ENCODE peak calls at places on chromosomes 7 and 10, in seven cellular contexts. W, L, C, H, A, U and Y are unnamed samples.

GRCh38 chr7:28107960-28108359 is 72.6 kb downstream of the JAZF1 start:
- DNase-seq in W (no peak), L (no peak), C (no peak), H (no peak), A (no peak), U (no peak), Y (no peak)

GRCh38 chr7:6338551-6339274 is 66.3 kb upstream of the CYTH3 start:
- DNase-seq in W (no peak), L (no peak), C (no peak), H (no peak), A (peak; percentile 31), U (no peak), Y (no peak)

GRCh38 chr10:129964611-129965417 is 740 bp upstream of the EBF3 start:
- DNase-seq in W (no peak), L (no peak), C (no peak), H (no peak), A (no peak), U (no peak), Y (peak; percentile 83)

GRCh38 chr10:96017227-96017687 is 26.1 kb upstream of the CCNJ start:
- DNase-seq in W (no peak), L (peak; percentile 36), C (peak; percentile 45), H (no peak), A (no peak), U (peak; percentile 66), Y (no peak)

GRCh38 chr10:101134299-101135127 is 3.4 kb downstream of the TLX1 start:
- DNase-seq in W (no peak), L (no peak), C (no peak), H (no peak), A (no peak), U (no peak), Y (no peak)

GRCh38 chr7:146961617-146962016 is 845.0 kb downstream of the CNTNAP2 start:
- DNase-seq in W (no peak), L (no peak), C (no peak), H (no peak), A (no peak), U (peak; percentile 64), Y (no peak)

GRCh38 chr7:91351374-91351773 is 87.1 kb downstream of the FZD1 start:
- DNase-seq in W (no peak), L (no peak), C (no peak), H (no peak), A (no peak), U (peak; percentile 58), Y (no peak)

GRCh38 chr7:148962823-148963582 is 65.3 kb downstream of the PDIA4 start:
- DNase-seq in W (peak; percentile 51), L (peak; percentile 17), C (peak; percentile 71), H (no peak), A (peak; percentile 62), U (peak; percentile 73), Y (no peak)

GRCh38 chr7:98112077-98112476 is 5.4 kb downstream of the LMTK2 start:
- DNase-seq in W (no peak), L (no peak), C (no peak), H (no peak), A (no peak), U (no peak), Y (no peak)

GRCh38 chr10:86342111-86342863 is 24.3 kb downstream of the GRID1 start:
- DNase-seq in W (no peak), L (no peak), C (no peak), H (no peak), A (no peak), U (no peak), Y (no peak)

GRCh38 chr10:24428410-24428782 is 219.5 kb downstream of the KIAA1217 start:
- DNase-seq in W (no peak), L (no peak), C (no peak), H (no peak), A (no peak), U (peak; percentile 66), Y (no peak)

GRCh38 chr7:1085910-1086421 is 1.9 kb upstream of the GPER1 start:
- DNase-seq in W (no peak), L (no peak), C (no peak), H (no peak), A (no peak), U (no peak), Y (no peak)

GRCh38 chr10:74837750-74838149 is 11.3 kb downstream of the KAT6B start:
- DNase-seq in W (no peak), L (no peak), C (no peak), H (no peak), A (no peak), U (no peak), Y (no peak)

GRCh38 chr10:125230251-125230650 is 69.9 kb upstream of the CTBP2 start:
- DNase-seq in W (no peak), L (no peak), C (no peak), H (no peak), A (no peak), U (no peak), Y (no peak)

GRCh38 chr7:131363719-131364118 is 36.0 kb downstream of the MKLN1 start:
- DNase-seq in W (no peak), L (no peak), C (no peak), H (no peak), A (no peak), U (no peak), Y (no peak)

GRCh38 chr7:134891262-134892001 is 94.9 kb upstream of the AGBL3 start:
- DNase-seq in W (no peak), L (peak; percentile 37), C (peak; percentile 18), H (no peak), A (peak; percentile 80), U (peak; percentile 100), Y (peak; percentile 86)

GRCh38 chr10:113576853-113577252 is 24.0 kb downstream of the HABP2 start:
- DNase-seq in W (no peak), L (no peak), C (no peak), H (no peak), A (no peak), U (peak; percentile 17), Y (no peak)

GRCh38 chr7:92880212-92881090 is 44.1 kb upstream of the CDK6 start:
- DNase-seq in W (no peak), L (no peak), C (no peak), H (no peak), A (no peak), U (peak; percentile 37), Y (no peak)

GRCh38 chr10:129605266-129605985 is 138.4 kb downstream of the MGMT start:
- DNase-seq in W (no peak), L (no peak), C (no peak), H (no peak), A (no peak), U (no peak), Y (no peak)

GRCh38 chr7:64872351-64872750 is 30.7 kb upstream of the ZNF273 start:
- DNase-seq in W (no peak), L (no peak), C (no peak), H (no peak), A (no peak), U (no peak), Y (peak; percentile 82)

GRCh38 chr10:132136097-132136521 is 50.6 kb upstream of the DPYSL4 start:
- DNase-seq in W (no peak), L (no peak), C (no peak), H (no peak), A (peak; percentile 12), U (no peak), Y (no peak)

GRCh38 chr10:102596506-102596971 is 47.7 kb upstream of the TRIM8 start:
- DNase-seq in W (no peak), L (no peak), C (peak; percentile 68), H (no peak), A (peak; percentile 32), U (peak; percentile 64), Y (no peak)

GRCh38 chr7:142620375-142620774 is 128.9 kb upstream of the PRSS1 start:
- DNase-seq in W (no peak), L (no peak), C (no peak), H (no peak), A (no peak), U (no peak), Y (no peak)

GRCh38 chr7:120998996-120999565 is 10.6 kb downstream of the CPED1 start:
- DNase-seq in W (no peak), L (no peak), C (no peak), H (no peak), A (no peak), U (no peak), Y (no peak)

GRCh38 chr10:14751576-14752330 is 22.9 kb downstream of the FAM107B start:
- DNase-seq in W (no peak), L (no peak), C (no peak), H (no peak), A (peak; percentile 64), U (peak; percentile 54), Y (no peak)

GRCh38 chr7:27606270-27607209 is 56.1 kb downstream of the HIBADH start:
- DNase-seq in W (no peak), L (no peak), C (no peak), H (no peak), A (no peak), U (peak; percentile 66), Y (no peak)

GRCh38 chr7:3649250-3649649 is 348.2 kb downstream of the SDK1 start:
- DNase-seq in W (no peak), L (no peak), C (no peak), H (no peak), A (no peak), U (no peak), Y (no peak)
- TF ChIP-seq CTCF in W (no peak), L (no peak), C (no peak), H (no peak), A (no peak), U (no peak), Y (peak; percentile 47)

GRCh38 chr10:38025283-38025682 is 14.8 kb downstream of the ZNF33A start:
- DNase-seq in W (no peak), L (no peak), C (peak; percentile 12), H (no peak), A (no peak), U (no peak), Y (no peak)
- TF ChIP-seq CTCF in W (no peak), L (no peak), C (no peak), H (no peak), A (no peak), U (no peak), Y (no peak)

GRCh38 chr7:33108931-33109757 is at the start of gene RP9:
- DNase-seq in W (peak; percentile 65), L (peak; percentile 76), C (peak; percentile 89), H (no peak), A (peak; percentile 69), U (peak; percentile 40), Y (peak; percentile 89)
- TF ChIP-seq CTCF in W (peak; percentile 49), L (peak; percentile 72), C (peak; percentile 81), H (peak; percentile 47), A (peak; percentile 80), U (no peak), Y (peak; percentile 71)

DNA sequence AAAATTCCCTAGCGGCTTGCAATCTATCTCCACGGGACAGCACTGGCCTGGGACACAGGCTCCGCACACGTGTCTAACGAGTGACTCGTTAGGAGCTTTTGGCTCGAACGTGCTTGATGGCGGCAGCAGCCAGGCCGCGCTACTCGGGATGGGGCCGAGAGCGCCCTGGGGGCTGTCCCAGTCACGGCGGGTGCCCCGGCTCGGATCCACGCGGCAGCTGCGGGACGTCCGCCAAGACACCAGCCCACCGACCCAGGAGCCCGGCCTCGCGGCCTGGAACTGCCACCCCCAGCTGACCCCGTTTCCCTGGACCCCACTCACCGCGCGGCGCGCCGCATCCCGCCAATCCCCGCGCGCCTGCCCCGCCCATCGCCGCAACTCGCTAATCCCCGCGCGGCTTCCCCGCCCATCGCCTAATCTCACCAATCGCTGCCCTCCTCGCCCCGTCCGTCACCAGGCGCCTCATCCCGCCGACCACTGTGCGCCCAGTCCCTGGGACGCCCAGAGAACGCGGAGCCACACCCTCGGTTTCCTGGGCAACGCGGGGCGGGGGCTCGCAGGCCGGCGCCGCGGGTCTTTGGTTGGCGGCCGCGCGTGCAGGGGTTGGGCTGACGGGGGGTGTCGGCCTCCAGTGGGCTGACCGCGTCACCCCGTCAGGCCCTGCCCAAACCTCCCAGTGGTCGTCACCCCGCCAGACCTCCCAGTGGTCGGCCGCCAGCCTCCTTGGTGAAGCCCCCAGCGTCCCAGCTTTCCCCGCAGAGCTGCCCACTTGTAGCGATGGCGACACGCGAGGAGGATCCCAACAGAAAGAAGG is at the start of gene POLD2:
- DNase-seq in W (peak; percentile 91), L (peak; percentile 96), C (peak; percentile 100), H (peak; percentile 81), A (peak; percentile 99), U (peak; percentile 93), Y (peak; percentile 99)
- TF ChIP-seq CTCF in W (no peak), L (no peak), C (no peak), H (no peak), A (peak; percentile 12), U (no peak), Y (no peak)